ENCODE peak calls at places on chromosomes 5 and 9, in six cellular contexts. One of them, this sample, is unnamed.

GRCh38 chr5:1054018-1054798 is 45.6 kb downstream of the NKD2 start:
- DNase-seq in neuronal stem cell: no peak
- DNase-seq in IMR-90: no peak
- DNase-seq in choroid plexus epithelial cell: no peak
- DNase-seq in thoracic aorta: no peak
- DNase-seq in body of pancreas: no peak
- DNase-seq in this sample: no peak

GRCh38 chr5:38808666-38809343 is 37.0 kb upstream of the OSMR start:
- DNase-seq in choroid plexus epithelial cell: no peak
- DNase-seq in neuronal stem cell: no peak
- DNase-seq in IMR-90: no peak
- DNase-seq in thoracic aorta: no peak
- DNase-seq in body of pancreas: no peak
- DNase-seq in this sample: no peak

GRCh38 chr5:6525910-6526309 is 77.3 kb downstream of the UBE2QL1 start:
- DNase-seq in thoracic aorta: no peak
- DNase-seq in choroid plexus epithelial cell: peak; percentile 14
- DNase-seq in IMR-90: peak; percentile 1
- DNase-seq in neuronal stem cell: peak; percentile 48
- DNase-seq in body of pancreas: peak; percentile 53
- DNase-seq in this sample: peak; percentile 1

GRCh38 chr5:68047035-68047434 is 168.5 kb upstream of the PIK3R1 start:
- DNase-seq in body of pancreas: no peak
- DNase-seq in IMR-90: peak; percentile 54
- DNase-seq in neuronal stem cell: no peak
- DNase-seq in choroid plexus epithelial cell: peak; percentile 68
- DNase-seq in thoracic aorta: no peak
- DNase-seq in this sample: peak; percentile 53

GRCh38 chr9:87713278-87713989 is 12.5 kb upstream of the CTSL start:
- DNase-seq in thoracic aorta: peak; percentile 80
- DNase-seq in IMR-90: peak; percentile 99
- DNase-seq in neuronal stem cell: no peak
- DNase-seq in body of pancreas: peak; percentile 60
- DNase-seq in choroid plexus epithelial cell: peak; percentile 99
- DNase-seq in this sample: peak; percentile 99

GRCh38 chr5:133918316-133918715 is 50.1 kb downstream of the C5orf15 start:
- DNase-seq in IMR-90: no peak
- DNase-seq in thoracic aorta: no peak
- DNase-seq in choroid plexus epithelial cell: no peak
- DNase-seq in neuronal stem cell: no peak
- DNase-seq in body of pancreas: no peak
- DNase-seq in this sample: no peak

GRCh38 chr9:114163517-114163924 is 8.2 kb downstream of the COL27A1 start:
- DNase-seq in neuronal stem cell: no peak
- DNase-seq in body of pancreas: peak; percentile 84
- DNase-seq in IMR-90: peak; percentile 60
- DNase-seq in thoracic aorta: no peak
- DNase-seq in choroid plexus epithelial cell: peak; percentile 64
- DNase-seq in this sample: peak; percentile 50

GRCh38 chr9:129832957-129833356 is 2.1 kb downstream of the C9orf78 start:
- DNase-seq in neuronal stem cell: no peak
- DNase-seq in body of pancreas: no peak
- DNase-seq in thoracic aorta: no peak
- DNase-seq in choroid plexus epithelial cell: no peak
- DNase-seq in IMR-90: peak; percentile 20
- DNase-seq in this sample: no peak

GRCh38 chr5:163976691-163977090 is 471.3 kb downstream of the MAT2B start:
- DNase-seq in neuronal stem cell: no peak
- DNase-seq in body of pancreas: no peak
- DNase-seq in IMR-90: peak; percentile 53
- DNase-seq in choroid plexus epithelial cell: peak; percentile 50
- DNase-seq in thoracic aorta: no peak
- DNase-seq in this sample: peak; percentile 48

GRCh38 chr5:52560366-52560765 is 227.3 kb upstream of the ITGA1 start:
- DNase-seq in thoracic aorta: no peak
- DNase-seq in body of pancreas: no peak
- DNase-seq in IMR-90: no peak
- DNase-seq in neuronal stem cell: no peak
- DNase-seq in choroid plexus epithelial cell: peak; percentile 23
- DNase-seq in this sample: peak; percentile 6

GRCh38 chr5:6475626-6476312 is 27.1 kb downstream of the UBE2QL1 start:
- DNase-seq in body of pancreas: peak; percentile 54
- DNase-seq in neuronal stem cell: no peak
- DNase-seq in thoracic aorta: no peak
- DNase-seq in IMR-90: no peak
- DNase-seq in choroid plexus epithelial cell: no peak
- DNase-seq in this sample: no peak

GRCh38 chr5:775960-776861 is 8.3 kb downstream of the ZDHHC11B start:
- DNase-seq in choroid plexus epithelial cell: no peak
- DNase-seq in neuronal stem cell: no peak
- DNase-seq in thoracic aorta: no peak
- DNase-seq in IMR-90: no peak
- DNase-seq in body of pancreas: no peak
- DNase-seq in this sample: no peak

GRCh38 chr9:133583586-133583985 is 25.6 kb downstream of the FAM163B start:
- DNase-seq in body of pancreas: no peak
- DNase-seq in choroid plexus epithelial cell: no peak
- DNase-seq in neuronal stem cell: no peak
- DNase-seq in thoracic aorta: no peak
- DNase-seq in IMR-90: no peak
- DNase-seq in this sample: no peak

GRCh38 chr5:40834391-40834848 is 602 bp downstream of the RPL37 start:
- DNase-seq in neuronal stem cell: no peak
- DNase-seq in thoracic aorta: no peak
- DNase-seq in IMR-90: peak; percentile 33
- DNase-seq in choroid plexus epithelial cell: peak; percentile 53
- DNase-seq in body of pancreas: no peak
- DNase-seq in this sample: peak; percentile 45

GRCh38 chr5:150513375-150514309 is 5.7 kb downstream of the NDST1 start:
- DNase-seq in choroid plexus epithelial cell: no peak
- DNase-seq in neuronal stem cell: no peak
- DNase-seq in thoracic aorta: no peak
- DNase-seq in IMR-90: no peak
- DNase-seq in body of pancreas: no peak
- DNase-seq in this sample: no peak

GRCh38 chr5:154896562-154896919 is 38.1 kb downstream of the CNOT8 start:
- DNase-seq in IMR-90: no peak
- DNase-seq in thoracic aorta: no peak
- DNase-seq in choroid plexus epithelial cell: no peak
- DNase-seq in neuronal stem cell: no peak
- DNase-seq in body of pancreas: no peak
- DNase-seq in this sample: no peak

GRCh38 chr5:115855959-115856358 is 14.2 kb downstream of the AP3S1 start:
- DNase-seq in IMR-90: peak; percentile 24
- DNase-seq in thoracic aorta: no peak
- DNase-seq in choroid plexus epithelial cell: peak; percentile 82
- DNase-seq in neuronal stem cell: no peak
- DNase-seq in body of pancreas: no peak
- DNase-seq in this sample: peak; percentile 66

GRCh38 chr5:77376624-77377023 is 115.5 kb downstream of the WDR41 start:
- DNase-seq in body of pancreas: no peak
- DNase-seq in thoracic aorta: no peak
- DNase-seq in IMR-90: no peak
- DNase-seq in neuronal stem cell: no peak
- DNase-seq in choroid plexus epithelial cell: no peak
- DNase-seq in this sample: no peak

GRCh38 chr5:146199216-146199815 is 4.1 kb upstream of the RBM27 start:
- DNase-seq in thoracic aorta: no peak
- DNase-seq in body of pancreas: no peak
- DNase-seq in neuronal stem cell: no peak
- DNase-seq in IMR-90: no peak
- DNase-seq in choroid plexus epithelial cell: no peak
- DNase-seq in this sample: no peak

GRCh38 chr5:172605466-172605865 is 35.6 kb upstream of the NEURL1B start:
- DNase-seq in body of pancreas: no peak
- DNase-seq in IMR-90: no peak
- DNase-seq in choroid plexus epithelial cell: no peak
- DNase-seq in thoracic aorta: no peak
- DNase-seq in neuronal stem cell: no peak
- DNase-seq in this sample: no peak

GRCh38 chr9:4620046-4620765 is 41.9 kb upstream of the PLPP6 start:
- DNase-seq in thoracic aorta: no peak
- DNase-seq in IMR-90: no peak
- DNase-seq in choroid plexus epithelial cell: no peak
- DNase-seq in body of pancreas: no peak
- DNase-seq in neuronal stem cell: no peak
- DNase-seq in this sample: no peak

GRCh38 chr5:154778534-154778933 is 23.4 kb downstream of the LARP1 start:
- DNase-seq in body of pancreas: no peak
- DNase-seq in neuronal stem cell: no peak
- DNase-seq in choroid plexus epithelial cell: no peak
- DNase-seq in IMR-90: no peak
- DNase-seq in thoracic aorta: no peak
- DNase-seq in this sample: no peak

GRCh38 chr5:1411099-1411498 is 34.1 kb downstream of the SLC6A3 start:
- DNase-seq in thoracic aorta: no peak
- DNase-seq in IMR-90: no peak
- DNase-seq in body of pancreas: peak; percentile 3
- DNase-seq in neuronal stem cell: no peak
- DNase-seq in choroid plexus epithelial cell: no peak
- DNase-seq in this sample: no peak

GRCh38 chr5:180206993-180207392 is 2.0 kb downstream of the RASGEF1C start:
- DNase-seq in IMR-90: no peak
- DNase-seq in choroid plexus epithelial cell: no peak
- DNase-seq in thoracic aorta: no peak
- DNase-seq in neuronal stem cell: no peak
- DNase-seq in body of pancreas: no peak
- DNase-seq in this sample: no peak

GRCh38 chr5:97111612-97112011 is 30.8 kb downstream of the LIX1 start:
- DNase-seq in IMR-90: no peak
- DNase-seq in neuronal stem cell: no peak
- DNase-seq in choroid plexus epithelial cell: no peak
- DNase-seq in body of pancreas: no peak
- DNase-seq in thoracic aorta: no peak
- DNase-seq in this sample: no peak

GRCh38 chr9:127180457-127181314 is 58.3 kb upstream of the ANGPTL2 start:
- DNase-seq in thoracic aorta: no peak
- DNase-seq in body of pancreas: peak; percentile 8
- DNase-seq in choroid plexus epithelial cell: no peak
- DNase-seq in neuronal stem cell: no peak
- DNase-seq in IMR-90: no peak
- DNase-seq in this sample: no peak

GRCh38 chr5:6574537-6574936 is 58.3 kb downstream of the NSUN2 start:
- DNase-seq in choroid plexus epithelial cell: no peak
- DNase-seq in thoracic aorta: no peak
- DNase-seq in neuronal stem cell: no peak
- DNase-seq in body of pancreas: no peak
- DNase-seq in IMR-90: no peak
- DNase-seq in this sample: no peak

GRCh38 chr5:123696948-123697347 is 185.0 kb downstream of the CSNK1G3 start:
- DNase-seq in thoracic aorta: no peak
- DNase-seq in body of pancreas: peak; percentile 12
- DNase-seq in neuronal stem cell: no peak
- DNase-seq in choroid plexus epithelial cell: no peak
- DNase-seq in IMR-90: peak; percentile 7
- DNase-seq in this sample: peak; percentile 77

GRCh38 chr9:76996700-76997099 is 22.8 kb upstream of the FOXB2 start:
- DNase-seq in neuronal stem cell: peak; percentile 17
- DNase-seq in choroid plexus epithelial cell: peak; percentile 54
- DNase-seq in thoracic aorta: no peak
- DNase-seq in IMR-90: peak; percentile 21
- DNase-seq in body of pancreas: no peak
- DNase-seq in this sample: peak; percentile 51

GRCh38 chr5:128632264-128632663 is 94.2 kb upstream of the FBN2 start:
- DNase-seq in body of pancreas: no peak
- DNase-seq in choroid plexus epithelial cell: peak; percentile 39
- DNase-seq in thoracic aorta: no peak
- DNase-seq in IMR-90: no peak
- DNase-seq in neuronal stem cell: no peak
- DNase-seq in this sample: peak; percentile 41

GRCh38 chr9:134562146-134562753 is 79.4 kb upstream of the COL5A1 start:
- DNase-seq in neuronal stem cell: no peak
- DNase-seq in IMR-90: peak; percentile 75
- DNase-seq in choroid plexus epithelial cell: no peak
- DNase-seq in body of pancreas: no peak
- DNase-seq in thoracic aorta: no peak
- DNase-seq in this sample: no peak

GRCh38 chr5:55597014-55597981 is 62.5 kb upstream of the PLPP1 start:
- DNase-seq in thoracic aorta: no peak
- DNase-seq in body of pancreas: peak; percentile 34
- DNase-seq in IMR-90: peak; percentile 82
- DNase-seq in neuronal stem cell: no peak
- DNase-seq in choroid plexus epithelial cell: peak; percentile 33
- DNase-seq in this sample: peak; percentile 77

GRCh38 chr9:113219972-113220371 is 1.1 kb downstream of the FKBP15 start:
- DNase-seq in body of pancreas: no peak
- DNase-seq in neuronal stem cell: no peak
- DNase-seq in choroid plexus epithelial cell: peak; percentile 62
- DNase-seq in thoracic aorta: no peak
- DNase-seq in IMR-90: peak; percentile 84
- DNase-seq in this sample: no peak

GRCh38 chr5:41925555-41925946 is 470 bp downstream of the FBXO4 start:
- DNase-seq in choroid plexus epithelial cell: peak; percentile 33
- DNase-seq in neuronal stem cell: peak; percentile 9
- DNase-seq in body of pancreas: peak; percentile 29
- DNase-seq in thoracic aorta: no peak
- DNase-seq in IMR-90: peak; percentile 24
- DNase-seq in this sample: peak; percentile 49

GRCh38 chr5:127830157-127830556 is 127.0 kb downstream of the CCDC192 start:
- DNase-seq in neuronal stem cell: no peak
- DNase-seq in thoracic aorta: no peak
- DNase-seq in IMR-90: peak; percentile 63
- DNase-seq in body of pancreas: no peak
- DNase-seq in choroid plexus epithelial cell: no peak
- DNase-seq in this sample: peak; percentile 62

GRCh38 chr9:93699650-93700049 is 123.3 kb downstream of the PHF2 start:
- DNase-seq in neuronal stem cell: no peak
- DNase-seq in choroid plexus epithelial cell: no peak
- DNase-seq in thoracic aorta: no peak
- DNase-seq in body of pancreas: no peak
- DNase-seq in IMR-90: no peak
- DNase-seq in this sample: no peak
- H3K4me3 ChIP-seq in neuronal stem cell: no peak overlapping the region
- H3K4me3 ChIP-seq in choroid plexus epithelial cell: no peak overlapping the region
- H3K4me3 ChIP-seq in thoracic aorta: no peak overlapping the region
- H3K4me3 ChIP-seq in body of pancreas: no peak overlapping the region
- H3K4me3 ChIP-seq in IMR-90: no peak overlapping the region
- H3K4me3 ChIP-seq in this sample: no peak overlapping the region

GRCh38 chr9:131008563-131008908 is 438 bp upstream of the LAMC3 start:
- DNase-seq in thoracic aorta: no peak
- DNase-seq in body of pancreas: no peak
- DNase-seq in IMR-90: no peak
- DNase-seq in neuronal stem cell: no peak
- DNase-seq in choroid plexus epithelial cell: no peak
- DNase-seq in this sample: no peak
- H3K4me3 ChIP-seq in thoracic aorta: peak overlapping the region; percentile 63
- H3K4me3 ChIP-seq in body of pancreas: no peak overlapping the region
- H3K4me3 ChIP-seq in IMR-90: peak overlapping the region; percentile 16
- H3K4me3 ChIP-seq in neuronal stem cell: no peak overlapping the region
- H3K4me3 ChIP-seq in choroid plexus epithelial cell: peak overlapping the region; percentile 33
- H3K4me3 ChIP-seq in this sample: no peak overlapping the region

GRCh38 chr9:14812806-14813205 is 90.3 kb upstream of the CER1 start:
- DNase-seq in body of pancreas: no peak
- DNase-seq in neuronal stem cell: no peak
- DNase-seq in choroid plexus epithelial cell: no peak
- DNase-seq in IMR-90: no peak
- DNase-seq in thoracic aorta: no peak
- DNase-seq in this sample: no peak
- H3K4me3 ChIP-seq in body of pancreas: no peak overlapping the region
- H3K4me3 ChIP-seq in neuronal stem cell: no peak overlapping the region
- H3K4me3 ChIP-seq in choroid plexus epithelial cell: no peak overlapping the region
- H3K4me3 ChIP-seq in IMR-90: no peak overlapping the region
- H3K4me3 ChIP-seq in thoracic aorta: no peak overlapping the region
- H3K4me3 ChIP-seq in this sample: no peak overlapping the region

GRCh38 chr5:62922191-62922590 is 343.6 kb downstream of the LRRC70 start:
- DNase-seq in thoracic aorta: no peak
- DNase-seq in choroid plexus epithelial cell: peak; percentile 31
- DNase-seq in neuronal stem cell: no peak
- DNase-seq in body of pancreas: no peak
- DNase-seq in IMR-90: no peak
- DNase-seq in this sample: no peak
- H3K4me3 ChIP-seq in thoracic aorta: no peak overlapping the region
- H3K4me3 ChIP-seq in choroid plexus epithelial cell: no peak overlapping the region
- H3K4me3 ChIP-seq in neuronal stem cell: no peak overlapping the region
- H3K4me3 ChIP-seq in body of pancreas: no peak overlapping the region
- H3K4me3 ChIP-seq in IMR-90: no peak overlapping the region
- H3K4me3 ChIP-seq in this sample: no peak overlapping the region